ENCODE peak calls at places on chromosomes 4 and X, in seven cellular contexts. B is EH, H is suprapubic skin, L is RWPE1, R is GM03348, T is HEK293T, P is GM04504. O is an unnamed sample.

GRCh38 chr4:181006509-181007290 is 1236.5 kb upstream of the TENM3 start:
- DNase-seq in B (no peak), H (no peak), L (no peak), R (peak), T (no peak), P (no peak), O (no peak)

GRCh38 chr4:83285022-83285387 is 407 bp upstream of the COQ2 start:
- DNase-seq in B (peak), H (no peak), L (peak), R (peak), T (no peak), P (peak), O (peak)

GRCh38 chr4:86481429-86481828 is 112.7 kb upstream of the PTPN13 start:
- DNase-seq in B (no peak), H (no peak), L (no peak), R (no peak), T (no peak), P (no peak), O (no peak)

GRCh38 chr4:165360041-165360782 is 18.6 kb upstream of the CPE start:
- DNase-seq in B (no peak), H (no peak), L (no peak), R (peak), T (no peak), P (no peak), O (no peak)

GRCh38 chr4:687975-688694 is 816 bp downstream of the SLC49A3 start:
- DNase-seq in B (no peak), H (peak), L (no peak), R (no peak), T (no peak), P (no peak), O (no peak)

GRCh38 chr4:112214397-112215264 is 17.0 kb upstream of the AP1AR start:
- DNase-seq in B (peak), H (no peak), L (peak), R (peak), T (peak), P (no peak), O (no peak)

GRCh38 chr4:169212981-169213380 is 57.8 kb downstream of the SH3RF1 start:
- DNase-seq in B (no peak), H (no peak), L (no peak), R (no peak), T (no peak), P (no peak), O (no peak)

GRCh38 chr4:176187610-176188009 is 7.8 kb downstream of the SPATA4 start:
- DNase-seq in B (peak), H (no peak), L (peak), R (peak), T (no peak), P (no peak), O (no peak)

GRCh38 chr4:8780086-8780485 is 91.6 kb downstream of the HMX1 start:
- DNase-seq in B (no peak), H (no peak), L (no peak), R (no peak), T (no peak), P (no peak), O (no peak)

GRCh38 chrX:17414839-17415238 is 39.8 kb downstream of the NHS start:
- DNase-seq in B (no peak), H (peak), L (no peak), R (no peak), T (peak), P (no peak), O (peak)

GRCh38 chr4:22313974-22314373 is 201.9 kb downstream of the ADGRA3 start:
- DNase-seq in B (no peak), H (no peak), L (no peak), R (no peak), T (no peak), P (no peak), O (no peak)

GRCh38 chr4:304987-305680 is at the start of gene ZNF732:
- DNase-seq in B (peak), H (peak), L (peak), R (peak), T (no peak), P (peak), O (peak)

GRCh38 chr4:108118505-108118904 is 50.2 kb downstream of the LEF1 start:
- DNase-seq in B (no peak), H (no peak), L (peak), R (no peak), T (no peak), P (no peak), O (no peak)

GRCh38 chr4:30714408-30715031 is 5.6 kb upstream of the PCDH7 start:
- DNase-seq in B (peak), H (no peak), L (peak), R (peak), T (peak), P (no peak), O (peak)

GRCh38 chr4:186982160-186982559 is 258.5 kb upstream of the FAT1 start:
- DNase-seq in B (no peak), H (no peak), L (no peak), R (no peak), T (no peak), P (no peak), O (no peak)

GRCh38 chr4:151362404-151363164 is 37.2 kb upstream of the SH3D19 start:
- DNase-seq in B (peak), H (peak), L (peak), R (peak), T (peak), P (peak), O (peak)

GRCh38 chrX:129930941-129931410 is 25.0 kb downstream of the UTP14A start:
- DNase-seq in B (no peak), H (no peak), L (no peak), R (peak), T (no peak), P (no peak), O (peak)

GRCh38 chr4:170697045-170697444 is 607.3 kb upstream of the AADAT start:
- DNase-seq in B (no peak), H (no peak), L (no peak), R (no peak), T (no peak), P (no peak), O (no peak)

GRCh38 chr4:184286346-184286745 is 68.7 kb upstream of the ENPP6 start:
- DNase-seq in B (no peak), H (no peak), L (no peak), R (peak), T (no peak), P (no peak), O (no peak)

GRCh38 chr4:156197216-156197615 is 243.6 kb upstream of the CTSO start:
- DNase-seq in B (no peak), H (no peak), L (no peak), R (no peak), T (no peak), P (no peak), O (peak)

GRCh38 chr4:37438880-37439279 is 194.3 kb downstream of the NWD2 start:
- DNase-seq in B (no peak), H (no peak), L (peak), R (no peak), T (no peak), P (no peak), O (no peak)

GRCh38 chr4:78667764-78668163 is 108.4 kb upstream of the BMP2K start:
- DNase-seq in B (no peak), H (no peak), L (no peak), R (no peak), T (no peak), P (no peak), O (peak)

GRCh38 chr4:176587920-176588319 is 204.8 kb downstream of the VEGFC start:
- DNase-seq in B (peak), H (no peak), L (no peak), R (peak), T (no peak), P (peak), O (no peak)

GRCh38 chr4:77433102-77433733 is 172.4 kb upstream of the CXCL13 start:
- DNase-seq in B (peak), H (no peak), L (peak), R (peak), T (peak), P (no peak), O (peak)

GRCh38 chr4:109383823-109384222 is 49.8 kb upstream of the SEC24B start:
- DNase-seq in B (no peak), H (no peak), L (no peak), R (no peak), T (no peak), P (no peak), O (no peak)

GRCh38 chr4:88803600-88804096 is 106.0 kb upstream of the NAP1L5 start:
- DNase-seq in B (peak), H (peak), L (peak), R (peak), T (no peak), P (peak), O (peak)

GRCh38 chrX:125205084-125205917 is 114.4 kb upstream of the TEX13C start:
- DNase-seq in B (no peak), H (peak), L (peak), R (peak), T (peak), P (no peak), O (peak)

GRCh38 chr4:26748805-26749204 is 111.8 kb upstream of the STIM2 start:
- DNase-seq in B (no peak), H (no peak), L (no peak), R (no peak), T (no peak), P (no peak), O (no peak)

O was measured in Ammon's horn.